ENCODE peak calls at places on chromosomes 7 and 10, in nine cellular contexts. One of them, this sample, is unnamed.

GRCh38 chr10:13340626-13341370 is 7.3 kb downstream of the SEPHS1 start:
- DNase-seq in non-pigmented ciliary epithelial cell: no peak
- DNase-seq in foreskin fibroblast: no peak
- DNase-seq in memory B cell: no peak
- DNase-seq in GM23248: no peak
- DNase-seq in B cell: no peak
- DNase-seq in activated CD8-positive, alpha-beta memory T cell treated with anti-CD3 and anti-CD28 coated beads for 24 hours: no peak
- DNase-seq in esophagus squamous epithelium: no peak
- DNase-seq in HAP-1: no peak
- DNase-seq in this sample: no peak

GRCh38 chr7:91082038-91082437 is 182.2 kb upstream of the FZD1 start:
- DNase-seq in non-pigmented ciliary epithelial cell: no peak
- DNase-seq in foreskin fibroblast: peak; percentile 24
- DNase-seq in memory B cell: no peak
- DNase-seq in GM23248: peak; percentile 75
- DNase-seq in B cell: no peak
- DNase-seq in activated CD8-positive, alpha-beta memory T cell treated with anti-CD3 and anti-CD28 coated beads for 24 hours: no peak
- DNase-seq in esophagus squamous epithelium: no peak
- DNase-seq in HAP-1: no peak
- DNase-seq in this sample: no peak

GRCh38 chr10:98374176-98374969 is 40.6 kb downstream of the PYROXD2 start:
- DNase-seq in non-pigmented ciliary epithelial cell: no peak
- DNase-seq in foreskin fibroblast: peak; percentile 69
- DNase-seq in memory B cell: no peak
- DNase-seq in GM23248: peak; percentile 88
- DNase-seq in B cell: no peak
- DNase-seq in activated CD8-positive, alpha-beta memory T cell treated with anti-CD3 and anti-CD28 coated beads for 24 hours: no peak
- DNase-seq in esophagus squamous epithelium: no peak
- DNase-seq in HAP-1: no peak
- DNase-seq in this sample: no peak

GRCh38 chr10:95406651-95407280 is 116.0 kb upstream of the PDLIM1 start:
- DNase-seq in non-pigmented ciliary epithelial cell: no peak
- DNase-seq in foreskin fibroblast: no peak
- DNase-seq in memory B cell: no peak
- DNase-seq in GM23248: no peak
- DNase-seq in B cell: no peak
- DNase-seq in activated CD8-positive, alpha-beta memory T cell treated with anti-CD3 and anti-CD28 coated beads for 24 hours: no peak
- DNase-seq in esophagus squamous epithelium: no peak
- DNase-seq in HAP-1: no peak
- DNase-seq in this sample: no peak

GRCh38 chr10:113705344-113705878 is 25.7 kb downstream of the CASP7 start:
- DNase-seq in non-pigmented ciliary epithelial cell: no peak
- DNase-seq in foreskin fibroblast: no peak
- DNase-seq in memory B cell: no peak
- DNase-seq in GM23248: no peak
- DNase-seq in B cell: no peak
- DNase-seq in activated CD8-positive, alpha-beta memory T cell treated with anti-CD3 and anti-CD28 coated beads for 24 hours: no peak
- DNase-seq in esophagus squamous epithelium: no peak
- DNase-seq in HAP-1: no peak
- DNase-seq in this sample: no peak

GRCh38 chr7:149790146-149790548 is 16.8 kb upstream of the ZNF467 start:
- DNase-seq in non-pigmented ciliary epithelial cell: no peak
- DNase-seq in foreskin fibroblast: no peak
- DNase-seq in memory B cell: no peak
- DNase-seq in GM23248: peak; percentile 53
- DNase-seq in B cell: no peak
- DNase-seq in activated CD8-positive, alpha-beta memory T cell treated with anti-CD3 and anti-CD28 coated beads for 24 hours: no peak
- DNase-seq in esophagus squamous epithelium: no peak
- DNase-seq in HAP-1: no peak
- DNase-seq in this sample: no peak

GRCh38 chr7:98323597-98324322 is 42.3 kb downstream of the BRI3 start:
- DNase-seq in non-pigmented ciliary epithelial cell: peak; percentile 24
- DNase-seq in foreskin fibroblast: no peak
- DNase-seq in memory B cell: no peak
- DNase-seq in GM23248: peak; percentile 24
- DNase-seq in B cell: peak; percentile 27
- DNase-seq in activated CD8-positive, alpha-beta memory T cell treated with anti-CD3 and anti-CD28 coated beads for 24 hours: no peak
- DNase-seq in esophagus squamous epithelium: no peak
- DNase-seq in HAP-1: no peak
- DNase-seq in this sample: no peak

GRCh38 chr10:77038412-77038806 is 599.2 kb downstream of the KCNMA1 start:
- DNase-seq in non-pigmented ciliary epithelial cell: no peak
- DNase-seq in foreskin fibroblast: no peak
- DNase-seq in memory B cell: no peak
- DNase-seq in GM23248: no peak
- DNase-seq in B cell: no peak
- DNase-seq in activated CD8-positive, alpha-beta memory T cell treated with anti-CD3 and anti-CD28 coated beads for 24 hours: no peak
- DNase-seq in esophagus squamous epithelium: no peak
- DNase-seq in HAP-1: no peak
- DNase-seq in this sample: no peak

GRCh38 chr10:21953585-21954057 is 49.9 kb downstream of the DNAJC1 start:
- DNase-seq in non-pigmented ciliary epithelial cell: no peak
- DNase-seq in foreskin fibroblast: peak; percentile 23
- DNase-seq in memory B cell: no peak
- DNase-seq in GM23248: peak; percentile 71
- DNase-seq in B cell: no peak
- DNase-seq in activated CD8-positive, alpha-beta memory T cell treated with anti-CD3 and anti-CD28 coated beads for 24 hours: no peak
- DNase-seq in esophagus squamous epithelium: no peak
- DNase-seq in HAP-1: no peak
- DNase-seq in this sample: no peak

GRCh38 chr10:131310904-131311660 is 439 bp downstream of the TCERG1L start:
- DNase-seq in non-pigmented ciliary epithelial cell: no peak
- DNase-seq in foreskin fibroblast: no peak
- DNase-seq in memory B cell: no peak
- DNase-seq in GM23248: peak; percentile 5
- DNase-seq in B cell: no peak
- DNase-seq in activated CD8-positive, alpha-beta memory T cell treated with anti-CD3 and anti-CD28 coated beads for 24 hours: no peak
- DNase-seq in esophagus squamous epithelium: no peak
- DNase-seq in HAP-1: no peak
- DNase-seq in this sample: no peak

GRCh38 chr7:149690688-149691446 is 82.5 kb downstream of the ZNF467 start:
- DNase-seq in non-pigmented ciliary epithelial cell: no peak
- DNase-seq in foreskin fibroblast: peak; percentile 54
- DNase-seq in memory B cell: no peak
- DNase-seq in GM23248: peak; percentile 85
- DNase-seq in B cell: no peak
- DNase-seq in activated CD8-positive, alpha-beta memory T cell treated with anti-CD3 and anti-CD28 coated beads for 24 hours: no peak
- DNase-seq in esophagus squamous epithelium: no peak
- DNase-seq in HAP-1: peak; percentile 90
- DNase-seq in this sample: no peak

GRCh38 chr10:79417731-79418130 is 27.7 kb downstream of the ZCCHC24 start:
- DNase-seq in non-pigmented ciliary epithelial cell: no peak
- DNase-seq in foreskin fibroblast: no peak
- DNase-seq in memory B cell: no peak
- DNase-seq in GM23248: no peak
- DNase-seq in B cell: no peak
- DNase-seq in activated CD8-positive, alpha-beta memory T cell treated with anti-CD3 and anti-CD28 coated beads for 24 hours: no peak
- DNase-seq in esophagus squamous epithelium: no peak
- DNase-seq in HAP-1: no peak
- DNase-seq in this sample: no peak

GRCh38 chr7:83305027-83305426 is 142.3 kb upstream of the PCLO start:
- DNase-seq in non-pigmented ciliary epithelial cell: no peak
- DNase-seq in foreskin fibroblast: peak; percentile 5
- DNase-seq in memory B cell: no peak
- DNase-seq in GM23248: peak; percentile 2
- DNase-seq in B cell: no peak
- DNase-seq in activated CD8-positive, alpha-beta memory T cell treated with anti-CD3 and anti-CD28 coated beads for 24 hours: no peak
- DNase-seq in esophagus squamous epithelium: no peak
- DNase-seq in HAP-1: no peak
- DNase-seq in this sample: no peak

GRCh38 chr10:18312385-18313145 is 172.3 kb downstream of the CACNB2 start:
- DNase-seq in non-pigmented ciliary epithelial cell: peak; percentile 13
- DNase-seq in foreskin fibroblast: peak; percentile 35
- DNase-seq in memory B cell: no peak
- DNase-seq in GM23248: peak; percentile 77
- DNase-seq in B cell: no peak
- DNase-seq in activated CD8-positive, alpha-beta memory T cell treated with anti-CD3 and anti-CD28 coated beads for 24 hours: no peak
- DNase-seq in esophagus squamous epithelium: no peak
- DNase-seq in HAP-1: peak; percentile 31
- DNase-seq in this sample: no peak

GRCh38 chr10:71712572-71713134 is 6.9 kb downstream of the C10orf105 start:
- DNase-seq in non-pigmented ciliary epithelial cell: no peak
- DNase-seq in foreskin fibroblast: no peak
- DNase-seq in memory B cell: no peak
- DNase-seq in GM23248: no peak
- DNase-seq in B cell: no peak
- DNase-seq in activated CD8-positive, alpha-beta memory T cell treated with anti-CD3 and anti-CD28 coated beads for 24 hours: peak; percentile 84
- DNase-seq in esophagus squamous epithelium: no peak
- DNase-seq in HAP-1: no peak
- DNase-seq in this sample: no peak

GRCh38 chr7:85529197-85529596 is 342.3 kb upstream of the SEMA3D start:
- DNase-seq in non-pigmented ciliary epithelial cell: no peak
- DNase-seq in foreskin fibroblast: peak; percentile 74
- DNase-seq in memory B cell: no peak
- DNase-seq in GM23248: peak; percentile 72
- DNase-seq in B cell: no peak
- DNase-seq in activated CD8-positive, alpha-beta memory T cell treated with anti-CD3 and anti-CD28 coated beads for 24 hours: no peak
- DNase-seq in esophagus squamous epithelium: no peak
- DNase-seq in HAP-1: no peak
- DNase-seq in this sample: no peak

GRCh38 chr10:125977206-125977605 is 80.8 kb downstream of the FANK1 start:
- DNase-seq in non-pigmented ciliary epithelial cell: no peak
- DNase-seq in foreskin fibroblast: no peak
- DNase-seq in memory B cell: no peak
- DNase-seq in GM23248: no peak
- DNase-seq in B cell: no peak
- DNase-seq in activated CD8-positive, alpha-beta memory T cell treated with anti-CD3 and anti-CD28 coated beads for 24 hours: no peak
- DNase-seq in esophagus squamous epithelium: no peak
- DNase-seq in HAP-1: peak; percentile 34
- DNase-seq in this sample: no peak

GRCh38 chr10:78944658-78945333 is 124.0 kb upstream of the ZMIZ1 start:
- DNase-seq in non-pigmented ciliary epithelial cell: peak; percentile 92
- DNase-seq in foreskin fibroblast: peak; percentile 93
- DNase-seq in memory B cell: no peak
- DNase-seq in GM23248: peak; percentile 97
- DNase-seq in B cell: no peak
- DNase-seq in activated CD8-positive, alpha-beta memory T cell treated with anti-CD3 and anti-CD28 coated beads for 24 hours: no peak
- DNase-seq in esophagus squamous epithelium: no peak
- DNase-seq in HAP-1: no peak
- DNase-seq in this sample: no peak

GRCh38 chr7:19079066-19079465 is 38.4 kb downstream of the TWIST1 start:
- DNase-seq in non-pigmented ciliary epithelial cell: peak; percentile 17
- DNase-seq in foreskin fibroblast: no peak
- DNase-seq in memory B cell: no peak
- DNase-seq in GM23248: no peak
- DNase-seq in B cell: no peak
- DNase-seq in activated CD8-positive, alpha-beta memory T cell treated with anti-CD3 and anti-CD28 coated beads for 24 hours: no peak
- DNase-seq in esophagus squamous epithelium: no peak
- DNase-seq in HAP-1: no peak
- DNase-seq in this sample: no peak

GRCh38 chr7:10797157-10797556 is 176.5 kb upstream of the PHF14 start:
- DNase-seq in non-pigmented ciliary epithelial cell: no peak
- DNase-seq in foreskin fibroblast: no peak
- DNase-seq in memory B cell: no peak
- DNase-seq in GM23248: no peak
- DNase-seq in B cell: no peak
- DNase-seq in activated CD8-positive, alpha-beta memory T cell treated with anti-CD3 and anti-CD28 coated beads for 24 hours: no peak
- DNase-seq in esophagus squamous epithelium: no peak
- DNase-seq in HAP-1: no peak
- DNase-seq in this sample: no peak

GRCh38 chr10:72757712-72758111 is 65.8 kb downstream of the MCU start:
- DNase-seq in non-pigmented ciliary epithelial cell: no peak
- DNase-seq in foreskin fibroblast: no peak
- DNase-seq in memory B cell: no peak
- DNase-seq in GM23248: no peak
- DNase-seq in B cell: no peak
- DNase-seq in activated CD8-positive, alpha-beta memory T cell treated with anti-CD3 and anti-CD28 coated beads for 24 hours: no peak
- DNase-seq in esophagus squamous epithelium: no peak
- DNase-seq in HAP-1: no peak
- DNase-seq in this sample: no peak

GRCh38 chr10:19658131-19658530 is 158.1 kb upstream of the PLXDC2 start:
- DNase-seq in non-pigmented ciliary epithelial cell: peak; percentile 37
- DNase-seq in foreskin fibroblast: no peak
- DNase-seq in memory B cell: no peak
- DNase-seq in GM23248: no peak
- DNase-seq in B cell: no peak
- DNase-seq in activated CD8-positive, alpha-beta memory T cell treated with anti-CD3 and anti-CD28 coated beads for 24 hours: no peak
- DNase-seq in esophagus squamous epithelium: no peak
- DNase-seq in HAP-1: no peak
- DNase-seq in this sample: no peak

GRCh38 chr7:142867097-142867378 is 12.2 kb downstream of the EPHB6 start:
- DNase-seq in non-pigmented ciliary epithelial cell: no peak
- DNase-seq in foreskin fibroblast: no peak
- DNase-seq in memory B cell: no peak
- DNase-seq in GM23248: no peak
- DNase-seq in B cell: no peak
- DNase-seq in activated CD8-positive, alpha-beta memory T cell treated with anti-CD3 and anti-CD28 coated beads for 24 hours: no peak
- DNase-seq in esophagus squamous epithelium: no peak
- DNase-seq in HAP-1: no peak
- DNase-seq in this sample: no peak

GRCh38 chr7:25622716-25623115 is 394.4 kb upstream of the NPVF start:
- DNase-seq in non-pigmented ciliary epithelial cell: no peak
- DNase-seq in foreskin fibroblast: no peak
- DNase-seq in memory B cell: no peak
- DNase-seq in GM23248: no peak
- DNase-seq in B cell: no peak
- DNase-seq in activated CD8-positive, alpha-beta memory T cell treated with anti-CD3 and anti-CD28 coated beads for 24 hours: no peak
- DNase-seq in esophagus squamous epithelium: no peak
- DNase-seq in HAP-1: no peak
- DNase-seq in this sample: no peak

GRCh38 chr10:12481956-12482355 is 132.6 kb downstream of the CAMK1D start:
- DNase-seq in non-pigmented ciliary epithelial cell: no peak
- DNase-seq in foreskin fibroblast: no peak
- DNase-seq in memory B cell: no peak
- DNase-seq in GM23248: no peak
- DNase-seq in B cell: no peak
- DNase-seq in activated CD8-positive, alpha-beta memory T cell treated with anti-CD3 and anti-CD28 coated beads for 24 hours: no peak
- DNase-seq in esophagus squamous epithelium: no peak
- DNase-seq in HAP-1: peak; percentile 65
- DNase-seq in this sample: no peak

GRCh38 chr10:103845983-103846382 is 9.4 kb downstream of the SH3PXD2A start:
- DNase-seq in non-pigmented ciliary epithelial cell: no peak
- DNase-seq in foreskin fibroblast: no peak
- DNase-seq in memory B cell: peak; percentile 36
- DNase-seq in GM23248: no peak
- DNase-seq in B cell: peak; percentile 55
- DNase-seq in activated CD8-positive, alpha-beta memory T cell treated with anti-CD3 and anti-CD28 coated beads for 24 hours: no peak
- DNase-seq in esophagus squamous epithelium: no peak
- DNase-seq in HAP-1: no peak
- DNase-seq in this sample: no peak

GRCh38 chr10:114575417-114576131 is 82.5 kb downstream of the ABLIM1 start:
- DNase-seq in non-pigmented ciliary epithelial cell: no peak
- DNase-seq in foreskin fibroblast: no peak
- DNase-seq in memory B cell: no peak
- DNase-seq in GM23248: peak; percentile 22
- DNase-seq in B cell: no peak
- DNase-seq in activated CD8-positive, alpha-beta memory T cell treated with anti-CD3 and anti-CD28 coated beads for 24 hours: no peak
- DNase-seq in esophagus squamous epithelium: no peak
- DNase-seq in HAP-1: no peak
- DNase-seq in this sample: no peak

GRCh38 chr7:39589323-39590111 is 23.3 kb downstream of the YAE1 start:
- DNase-seq in non-pigmented ciliary epithelial cell: peak; percentile 87
- DNase-seq in foreskin fibroblast: peak; percentile 75
- DNase-seq in memory B cell: no peak
- DNase-seq in GM23248: peak; percentile 87
- DNase-seq in B cell: peak; percentile 59
- DNase-seq in activated CD8-positive, alpha-beta memory T cell treated with anti-CD3 and anti-CD28 coated beads for 24 hours: peak; percentile 71
- DNase-seq in esophagus squamous epithelium: no peak
- DNase-seq in HAP-1: peak; percentile 78
- DNase-seq in this sample: peak; percentile 64

GRCh38 chr10:43370671-43371215 is 693 bp upstream of the FXYD4 start:
- DNase-seq in non-pigmented ciliary epithelial cell: no peak
- DNase-seq in foreskin fibroblast: no peak
- DNase-seq in memory B cell: no peak
- DNase-seq in GM23248: no peak
- DNase-seq in B cell: no peak
- DNase-seq in activated CD8-positive, alpha-beta memory T cell treated with anti-CD3 and anti-CD28 coated beads for 24 hours: no peak
- DNase-seq in esophagus squamous epithelium: no peak
- DNase-seq in HAP-1: no peak
- DNase-seq in this sample: no peak

GRCh38 chr7:100119701-100120517 is 475 bp downstream of the CNPY4 start:
- DNase-seq in non-pigmented ciliary epithelial cell: no peak
- DNase-seq in foreskin fibroblast: peak; percentile 54
- DNase-seq in memory B cell: peak; percentile 50
- DNase-seq in GM23248: peak; percentile 83
- DNase-seq in B cell: peak; percentile 55
- DNase-seq in activated CD8-positive, alpha-beta memory T cell treated with anti-CD3 and anti-CD28 coated beads for 24 hours: no peak
- DNase-seq in esophagus squamous epithelium: no peak
- DNase-seq in HAP-1: peak; percentile 81
- DNase-seq in this sample: peak; percentile 72

GRCh38 chr10:46006219-46006618 is 24.2 kb downstream of the NCOA4 start:
- DNase-seq in non-pigmented ciliary epithelial cell: peak; percentile 37
- DNase-seq in foreskin fibroblast: peak; percentile 44
- DNase-seq in memory B cell: no peak
- DNase-seq in GM23248: peak; percentile 88
- DNase-seq in B cell: no peak
- DNase-seq in activated CD8-positive, alpha-beta memory T cell treated with anti-CD3 and anti-CD28 coated beads for 24 hours: no peak
- DNase-seq in esophagus squamous epithelium: no peak
- DNase-seq in HAP-1: no peak
- DNase-seq in this sample: no peak